ENCODE peak calls at places on chromosomes 5 and 9, in nine cellular contexts. Y is uterus, Q is astrocyte of the spinal cord, N is tibial artery, J is fibroblast of lung, L is IMR-90, T is dorsolateral prefrontal cortex, D is tibial nerve, H is transverse colon. I is an unnamed sample.

GRCh38 chr9:135048758-135049284 is 38.6 kb upstream of the OLFM1 start:
- DNase-seq in Y (no peak), Q (no peak), N (peak), J (no peak), L (no peak), T (no peak), D (no peak), H (no peak), I (no peak)

GRCh38 chr9:77063645-77064285 is 44.3 kb downstream of the FOXB2 start:
- DNase-seq in Y (no peak), Q (peak), N (no peak), J (no peak), L (peak), T (no peak), D (no peak), H (no peak), I (peak)

GRCh38 chr9:13427587-13427986 is 148.1 kb upstream of the MPDZ start:
- DNase-seq in Y (no peak), Q (peak), N (no peak), J (peak), L (peak), T (no peak), D (peak), H (no peak), I (peak)

GRCh38 chr5:77518304-77518703 is 26.2 kb upstream of the WDR41 start:
- DNase-seq in Y (no peak), Q (no peak), N (no peak), J (peak), L (peak), T (no peak), D (no peak), H (no peak), I (peak)

GRCh38 chr9:98085955-98086354 is 29.4 kb downstream of the NANS start:
- DNase-seq in Y (no peak), Q (no peak), N (peak), J (no peak), L (no peak), T (no peak), D (no peak), H (no peak), I (peak)

GRCh38 chr5:151678713-151679112 is 8.0 kb downstream of the SPARC start:
- DNase-seq in Y (no peak), Q (no peak), N (no peak), J (no peak), L (peak), T (no peak), D (no peak), H (no peak), I (no peak)

GRCh38 chr9:35110327-35110758 is 5.3 kb downstream of the ATOSB start:
- DNase-seq in Y (no peak), Q (peak), N (peak), J (peak), L (peak), T (peak), D (no peak), H (no peak), I (peak)

GRCh38 chr9:17003576-17004240 is 131.1 kb upstream of the CNTLN start:
- DNase-seq in Y (no peak), Q (peak), N (no peak), J (peak), L (peak), T (no peak), D (no peak), H (no peak), I (peak)

GRCh38 chr9:30197954-30198353 is 2186.5 kb upstream of the ACO1 start:
- DNase-seq in Y (no peak), Q (no peak), N (no peak), J (no peak), L (no peak), T (no peak), D (no peak), H (no peak), I (peak)

GRCh38 chr5:123865641-123866040 is 353.7 kb downstream of the CSNK1G3 start:
- DNase-seq in Y (no peak), Q (peak), N (no peak), J (no peak), L (no peak), T (no peak), D (no peak), H (no peak), I (no peak)

GRCh38 chr9:116163293-116164055 is 9.9 kb downstream of the PAPPA start:
- DNase-seq in Y (no peak), Q (no peak), N (no peak), J (no peak), L (no peak), T (no peak), D (no peak), H (no peak), I (peak)

GRCh38 chr5:1446602-1447343 is 1.5 kb upstream of the SLC6A3 start:
- DNase-seq in Y (no peak), Q (no peak), N (peak), J (no peak), L (no peak), T (no peak), D (no peak), H (no peak), I (no peak)

GRCh38 chr9:136975624-136976023 is 1.7 kb upstream of the PTGDS start:
- DNase-seq in Y (no peak), Q (peak), N (no peak), J (no peak), L (no peak), T (peak), D (no peak), H (no peak), I (no peak)

GRCh38 chr5:139061856-139062255 is 136.3 kb downstream of the SIL1 start:
- DNase-seq in Y (no peak), Q (peak), N (no peak), J (no peak), L (peak), T (no peak), D (no peak), H (no peak), I (no peak)

GRCh38 chr9:23821400-23822181 is 4.4 kb downstream of the ELAVL2 start:
- DNase-seq in Y (no peak), Q (peak), N (no peak), J (no peak), L (no peak), T (no peak), D (no peak), H (peak), I (no peak)

GRCh38 chr5:124841829-124842712 is 95.6 kb upstream of the ZNF608 start:
- DNase-seq in Y (no peak), Q (no peak), N (peak), J (peak), L (peak), T (no peak), D (no peak), H (no peak), I (no peak)

GRCh38 chr5:169139381-169140125 is 161.4 kb downstream of the SLIT3 start:
- DNase-seq in Y (no peak), Q (no peak), N (no peak), J (no peak), L (no peak), T (no peak), D (no peak), H (peak), I (no peak)

GRCh38 chr5:15731686-15732085 is 231.7 kb downstream of the FBXL7 start:
- DNase-seq in Y (no peak), Q (no peak), N (no peak), J (no peak), L (no peak), T (no peak), D (no peak), H (no peak), I (no peak)

GRCh38 chr5:67621040-67621397 is 424.4 kb upstream of the CD180 start:
- DNase-seq in Y (no peak), Q (no peak), N (no peak), J (no peak), L (no peak), T (no peak), D (no peak), H (no peak), I (no peak)

DNA sequence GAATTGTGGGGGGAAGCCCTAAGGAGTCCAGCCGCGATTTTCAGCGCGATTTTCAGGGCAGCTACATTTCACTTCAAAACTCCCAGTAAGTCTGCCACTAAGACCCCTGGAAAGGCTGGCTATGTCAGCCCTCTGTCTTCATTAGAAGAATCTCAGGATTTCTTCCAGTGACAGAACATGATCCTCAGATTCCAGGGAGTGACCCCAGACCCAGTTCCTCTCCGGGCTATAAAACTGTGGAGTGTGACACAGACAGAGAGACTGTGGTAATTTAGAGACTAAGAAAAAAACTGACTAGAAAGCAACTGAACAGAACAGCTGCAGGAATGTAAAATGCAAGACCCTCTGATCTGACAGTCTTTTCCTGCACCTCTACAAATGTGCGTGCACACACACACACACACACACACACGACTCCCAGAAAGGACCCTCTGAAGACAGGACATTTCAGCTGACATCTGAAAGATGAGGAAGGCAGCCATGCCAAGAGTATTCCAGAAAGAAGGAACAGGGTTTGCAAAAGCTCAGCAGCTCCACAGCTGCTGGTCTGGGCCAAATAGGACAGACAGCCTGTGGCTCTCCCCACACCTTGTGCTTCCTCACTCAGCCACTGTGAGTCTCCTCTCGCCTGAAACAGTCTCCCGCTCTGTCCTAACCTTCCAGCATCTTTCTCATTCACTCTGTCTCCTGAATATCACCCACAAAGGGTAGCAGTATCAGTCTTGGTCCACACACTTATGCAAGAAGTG is 188.9 kb downstream of the PALM2AKAP2 start:
- DNase-seq in Y (peak), Q (peak), N (no peak), J (peak), L (peak), T (no peak), D (no peak), H (no peak), I (peak)
- TF ChIP-seq CTCF in Y (no peak), Q (peak), N (no peak), J (peak), L (peak), T (no peak), D (no peak), H (no peak), I (peak)

GRCh38 chr5:170483701-170484458 is 19.9 kb upstream of the KCNIP1 start:
- DNase-seq in Y (no peak), Q (peak), N (no peak), J (no peak), L (no peak), T (no peak), D (no peak), H (no peak), I (peak)
- H3K4me3 ChIP-seq in Y (no peak), Q (no peak), N (no peak), J (no peak), L (no peak), T (no peak), D (no peak), H (no peak), I (no peak)

DNA sequence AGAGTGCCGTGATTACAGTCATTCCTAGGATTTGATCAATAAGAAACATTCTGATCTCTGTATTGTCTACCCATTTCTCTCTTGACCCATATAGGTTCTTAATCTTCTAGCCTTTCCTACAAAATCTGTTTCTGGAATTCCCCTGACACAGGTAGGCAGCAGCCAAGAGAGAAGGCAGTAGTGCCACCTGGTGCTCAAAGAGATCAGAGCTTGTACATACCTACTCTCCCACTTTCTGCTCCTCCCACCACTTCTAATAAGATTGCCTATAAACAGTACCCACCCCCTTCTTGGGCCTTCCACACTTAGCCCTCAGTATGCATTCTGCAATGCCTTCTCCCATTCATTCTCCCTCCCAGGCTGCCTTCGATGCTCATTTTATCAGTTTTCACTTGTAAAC is 117.4 kb upstream of the RORB start:
- DNase-seq in Y (no peak), Q (peak), N (no peak), J (no peak), L (no peak), T (no peak), D (no peak), H (no peak), I (peak)
- TF ChIP-seq CTCF in Y (no peak), Q (peak), N (no peak), J (no peak), L (no peak), T (peak), D (no peak), H (no peak), I (peak)

DNA sequence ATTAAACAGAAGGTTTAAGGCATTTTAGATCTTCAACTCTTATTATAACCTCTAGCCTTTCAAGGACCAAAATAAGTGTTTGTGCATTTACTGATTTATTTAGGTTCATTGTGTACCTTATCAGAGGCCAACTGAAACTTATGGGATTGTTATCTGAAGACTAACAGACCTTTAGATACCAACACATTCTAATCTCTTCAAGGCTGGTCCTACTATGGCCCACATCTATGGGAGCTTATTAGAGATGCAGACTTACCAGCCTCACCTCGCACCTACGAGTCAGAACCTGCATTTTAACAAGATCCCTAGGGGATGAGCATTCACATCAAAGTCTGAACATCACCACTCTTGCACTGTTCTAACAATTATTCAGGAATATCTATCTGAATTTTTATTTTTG is 1.9 kb downstream of the IARS1 start:
- DNase-seq in Y (no peak), Q (no peak), N (no peak), J (no peak), L (no peak), T (no peak), D (no peak), H (no peak), I (no peak)
- H3K4me3 ChIP-seq in Y (no peak), Q (peak), N (no peak), J (peak), L (peak), T (no peak), D (no peak), H (no peak), I (peak)

GRCh38 chr9:69877852-69878507 is 57.4 kb downstream of the CFAP95 start:
- DNase-seq in Y (no peak), Q (peak), N (no peak), J (peak), L (peak), T (no peak), D (peak), H (no peak), I (peak)
- TF ChIP-seq CTCF in Y (peak), Q (peak), N (peak), J (peak), L (peak), T (peak), D (peak), H (peak), I (peak)

GRCh38 chr9:80188579-80188978 is 616.8 kb downstream of the TLE4 start:
- DNase-seq in Y (no peak), Q (no peak), N (no peak), J (no peak), L (no peak), T (no peak), D (no peak), H (no peak), I (no peak)

GRCh38 chr9:80191108-80191507 is 619.3 kb downstream of the TLE4 start:
- DNase-seq in Y (no peak), Q (peak), N (no peak), J (no peak), L (peak), T (no peak), D (no peak), H (no peak), I (no peak)

GRCh38 chr9:80185112-80185738 is 613.5 kb downstream of the TLE4 start:
- DNase-seq in Y (no peak), Q (no peak), N (no peak), J (no peak), L (no peak), T (no peak), D (no peak), H (no peak), I (no peak)
- H3K4me3 ChIP-seq in Y (no peak), Q (no peak), N (no peak), J (no peak), L (no peak), T (no peak), D (no peak), H (no peak), I (no peak)